ENCODE peak calls at places on chromosomes 12 and 14, in seven cellular contexts. T, M, H, K, X, I and C are unnamed samples.

GRCh38 chr12:124680863-124681778 is 113.7 kb upstream of the NCOR2 start:
- DNase-seq in H (no peak), T (peak; percentile 98), X (peak; percentile 89), K (no peak), I (peak; percentile 80), M (no peak), C (no peak)

GRCh38 chr14:92456215-92457017 is 57.2 kb upstream of the RIN3 start:
- DNase-seq in K (peak; percentile 35), T (peak; percentile 53), M (peak; percentile 41), H (no peak), I (peak; percentile 59), X (peak; percentile 76), C (no peak)

GRCh38 chr12:39074063-39074462 is 168.7 kb upstream of the CPNE8 start:
- DNase-seq in T (no peak), I (no peak), M (no peak), K (no peak), X (no peak), H (no peak), C (no peak)

GRCh38 chr12:131863711-131864396 is 30.6 kb upstream of the ULK1 start:
- DNase-seq in H (no peak), K (no peak), M (no peak), T (no peak), X (peak; percentile 41), I (no peak), C (no peak)

GRCh38 chr14:74661726-74662450 is 49.9 kb upstream of the LTBP2 start:
- DNase-seq in T (no peak), H (no peak), M (no peak), I (no peak), K (no peak), X (peak; percentile 62), C (no peak)

GRCh38 chr12:111429760-111430417 is 24.2 kb downstream of the SH2B3 start:
- DNase-seq in H (no peak), I (no peak), T (no peak), M (no peak), K (no peak), X (no peak), C (no peak)

GRCh38 chr14:58151264-58151700 is 731 bp downstream of the ARMH4 start:
- DNase-seq in M (no peak), H (no peak), I (peak; percentile 7), X (no peak), T (no peak), K (no peak), C (peak; percentile 51)

GRCh38 chr12:58491296-58491695 is 429.0 kb downstream of the LRIG3 start:
- DNase-seq in M (no peak), I (no peak), K (no peak), H (no peak), T (no peak), X (no peak), C (no peak)

GRCh38 chr12:34401659-34402227 is 379.4 kb downstream of the ALG10 start:
- DNase-seq in T (no peak), K (peak; percentile 3), M (no peak), I (no peak), H (peak; percentile 3), X (peak; percentile 18), C (no peak)

GRCh38 chr14:92549853-92550244 is 36.3 kb downstream of the RIN3 start:
- DNase-seq in M (no peak), I (no peak), H (peak; percentile 33), K (no peak), T (no peak), X (peak; percentile 89), C (peak; percentile 16)

GRCh38 chr12:51937941-51938340 is 13.6 kb upstream of the ACVR1B start:
- DNase-seq in K (no peak), H (no peak), M (no peak), I (no peak), T (no peak), X (no peak), C (no peak)

GRCh38 chr12:12333407-12333831 is 16.6 kb downstream of the MANSC1 start:
- DNase-seq in X (no peak), T (no peak), K (no peak), M (no peak), H (peak; percentile 74), I (no peak), C (no peak)

GRCh38 chr12:3117144-3117581 is 40.0 kb downstream of the TSPAN9 start:
- DNase-seq in I (no peak), H (no peak), M (no peak), K (no peak), T (no peak), X (no peak), C (no peak)

GRCh38 chr14:98907981-98908544 is 363.9 kb downstream of the BCL11B start:
- DNase-seq in H (no peak), T (no peak), K (no peak), X (no peak), M (no peak), I (no peak), C (no peak)
- H3K27ac ChIP-seq in H (no peak overlapping the region), T (peak overlapping the region; percentile 84), K (no peak overlapping the region), X (no peak overlapping the region), M (no peak overlapping the region), I (no peak overlapping the region), C (no peak overlapping the region)

DNA sequence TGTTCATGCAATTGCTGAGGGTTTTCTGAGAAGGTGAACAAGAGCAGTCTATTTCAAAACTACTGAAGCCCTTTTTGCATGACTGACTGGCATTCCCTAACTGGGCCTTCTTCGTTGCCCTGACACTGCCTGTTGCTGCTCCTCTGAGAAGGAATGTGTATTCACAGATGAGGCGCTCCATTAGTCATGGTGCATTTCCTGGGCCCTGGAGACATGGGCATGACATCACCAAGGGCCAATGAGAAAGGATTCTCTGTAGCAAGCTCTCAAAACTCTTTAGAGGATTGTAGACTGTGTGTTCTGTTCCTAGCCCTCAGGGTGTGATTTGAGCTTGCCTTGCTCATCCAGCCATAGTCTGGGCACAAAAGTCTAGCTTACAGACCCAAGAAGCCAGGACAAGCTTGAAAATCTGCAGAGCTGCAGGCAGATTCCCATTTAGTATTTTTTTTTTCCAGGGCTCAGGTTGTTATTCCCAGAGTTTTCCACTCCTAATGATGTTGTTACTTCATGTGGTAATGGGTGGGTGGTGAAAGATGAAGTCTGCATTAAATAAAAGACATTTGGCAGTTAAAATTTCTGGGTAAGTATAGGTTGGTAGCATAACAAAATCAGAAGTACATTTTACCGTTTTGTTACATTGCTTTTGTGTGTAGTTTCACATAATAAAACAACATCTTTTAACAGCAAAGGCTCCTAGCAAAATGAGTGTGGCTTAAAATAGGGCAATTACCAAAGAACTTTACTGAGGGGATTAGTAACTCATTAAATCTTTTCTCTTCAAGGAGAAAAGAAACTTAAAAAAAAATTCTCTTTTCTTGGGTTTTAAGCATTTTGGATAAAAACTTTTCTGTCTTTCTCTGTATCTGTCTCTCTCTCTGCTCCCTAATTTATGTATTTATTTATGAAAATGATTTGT is 318.4 kb downstream of the RAD51B start:
- DNase-seq in X (peak; percentile 64), H (peak; percentile 20), T (peak; percentile 69), M (no peak), K (no peak), I (peak; percentile 77), C (peak; percentile 41)
- H3K27ac ChIP-seq in X (no peak overlapping the region), H (no peak overlapping the region), T (peak overlapping the region; percentile 93), M (no peak overlapping the region), K (no peak overlapping the region), I (no peak overlapping the region), C (no peak overlapping the region)

DNA sequence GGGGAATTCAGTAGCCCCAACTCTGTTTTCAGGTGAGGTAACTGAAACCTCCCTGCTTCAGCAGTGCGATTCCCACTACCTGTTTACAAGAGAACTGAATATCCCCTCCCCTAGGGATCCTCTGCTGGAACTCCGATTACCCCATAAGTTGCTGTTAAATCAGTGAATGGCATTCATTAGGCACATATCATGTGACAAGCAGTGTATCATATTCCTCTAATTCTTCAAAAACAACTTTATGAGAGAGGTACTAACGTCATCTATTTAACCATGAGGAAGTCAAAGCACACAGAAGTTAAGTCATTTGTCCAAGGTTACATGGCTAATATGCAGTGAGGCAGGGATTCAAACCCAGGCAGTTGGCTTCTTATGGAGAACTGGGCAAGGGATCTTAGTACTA is 44.0 kb upstream of the PCED1B start:
- DNase-seq in I (no peak), T (no peak), M (no peak), X (no peak), K (no peak), H (no peak), C (no peak)
- H3K27ac ChIP-seq in I (no peak overlapping the region), T (peak overlapping the region; percentile 88), M (no peak overlapping the region), X (no peak overlapping the region), K (no peak overlapping the region), H (no peak overlapping the region), C (no peak overlapping the region)

DNA sequence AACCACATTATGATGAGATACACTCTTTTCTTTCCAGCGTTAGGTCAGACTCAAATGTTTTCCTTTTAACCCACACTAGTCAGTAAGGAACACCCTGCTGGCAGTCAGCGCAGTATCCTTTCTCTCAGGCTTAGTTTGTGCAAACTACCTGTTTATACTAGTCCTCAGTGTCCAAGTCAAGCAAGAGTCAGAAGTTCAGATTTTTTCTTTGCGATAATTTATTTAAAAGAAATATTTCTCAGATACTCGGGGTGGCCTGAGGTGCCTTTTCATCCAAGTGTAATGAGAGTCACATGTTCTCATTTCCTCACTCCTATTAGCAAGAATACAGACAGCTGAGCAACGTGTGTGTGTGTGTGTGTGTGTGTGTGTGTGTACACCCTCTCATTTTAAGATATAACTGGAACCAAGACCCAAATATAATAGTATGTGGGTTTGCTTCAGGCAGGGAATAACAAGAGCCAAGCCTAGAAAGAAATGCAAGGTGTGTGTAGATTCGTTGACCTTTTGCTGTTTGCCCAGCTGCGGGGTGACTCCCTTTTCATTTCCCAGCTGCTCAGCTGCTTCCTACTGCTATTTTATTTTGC is 182.7 kb downstream of the KICS2 start:
- DNase-seq in H (peak; percentile 62), T (no peak), X (no peak), K (peak; percentile 5), I (no peak), M (no peak), C (no peak)
- H3K27ac ChIP-seq in H (peak overlapping the region; percentile 70), T (peak overlapping the region; percentile 64), X (no peak overlapping the region), K (no peak overlapping the region), I (no peak overlapping the region), M (no peak overlapping the region), C (no peak overlapping the region)

GRCh38 chr14:105205718-105206208 is 24.7 kb upstream of the NUDT14 start:
- DNase-seq in H (no peak), X (no peak), I (no peak), K (no peak), T (no peak), M (no peak), C (no peak)
- H3K27ac ChIP-seq in H (peak overlapping the region; percentile 46), X (no peak overlapping the region), I (no peak overlapping the region), K (no peak overlapping the region), T (peak overlapping the region; percentile 19), M (no peak overlapping the region), C (no peak overlapping the region)

GRCh38 chr14:68628605-68629310 is 164.1 kb downstream of the ZFP36L1 start:
- DNase-seq in T (no peak), I (peak; percentile 19), M (no peak), K (peak; percentile 88), X (no peak), H (peak; percentile 72), C (no peak)
- H3K27ac ChIP-seq in T (peak overlapping the region; percentile 28), I (no peak overlapping the region), M (no peak overlapping the region), K (peak overlapping the region; percentile 89), X (no peak overlapping the region), H (peak overlapping the region; percentile 98), C (peak overlapping the region; percentile 81)

GRCh38 chr12:30859226-30859625 is 67.3 kb upstream of the TSPAN11 start:
- DNase-seq in X (no peak), K (no peak), H (no peak), I (no peak), M (no peak), T (no peak), C (no peak)
- H3K27ac ChIP-seq in X (no peak overlapping the region), K (no peak overlapping the region), H (no peak overlapping the region), I (no peak overlapping the region), M (no peak overlapping the region), T (no peak overlapping the region), C (no peak overlapping the region)

GRCh38 chr12:117098071-117098360 is 1.2 kb downstream of the TESC start:
- DNase-seq in I (no peak), K (no peak), M (no peak), T (no peak), X (no peak), H (no peak), C (no peak)
- H3K27ac ChIP-seq in I (peak overlapping the region; percentile 40), K (no peak overlapping the region), M (no peak overlapping the region), T (peak overlapping the region; percentile 94), X (no peak overlapping the region), H (peak overlapping the region; percentile 91), C (no peak overlapping the region)